ENCODE peak calls at places on chromosomes 16 and 17, in ten cellular contexts. U is cardiac muscle cell, R is astrocyte of the spinal cord, Z is right lobe of liver, S is kidney epithelial cell, A is IMR-90, F is suprapubic skin, J is glutamatergic neuron, V is thoracic aorta, N is dorsolateral prefrontal cortex. E is an unnamed sample.

GRCh38 chr17:70804161-70804560 is 634.8 kb downstream of the KCNJ2 start:
- DNase-seq in N (no peak), S (no peak), R (peak), Z (no peak), A (peak), F (no peak), U (no peak), J (no peak), V (no peak), E (no peak)

GRCh38 chr17:48055531-48056245 is 7.5 kb downstream of the NFE2L1 start:
- DNase-seq in J (no peak), U (no peak), S (peak), R (peak), V (no peak), Z (no peak), N (no peak), A (peak), F (no peak), E (no peak)

GRCh38 chr17:44063704-44064639 is 2.5 kb downstream of the LSM12 start:
- DNase-seq in Z (no peak), V (no peak), N (no peak), R (no peak), S (no peak), J (no peak), U (no peak), F (no peak), A (no peak), E (no peak)

GRCh38 chr17:2906907-2907306 is 110.7 kb downstream of the RAP1GAP2 start:
- DNase-seq in A (no peak), U (no peak), V (no peak), N (no peak), S (no peak), F (no peak), R (no peak), J (no peak), Z (no peak), E (no peak)

GRCh38 chr17:83200231-83200699 is 120.9 kb downstream of the METRNL start:
- DNase-seq in J (peak), A (peak), R (peak), S (no peak), V (peak), Z (peak), U (no peak), F (peak), N (no peak), E (peak)

GRCh38 chr16:12160815-12161550 is 184.4 kb downstream of the SNX29 start:
- DNase-seq in F (no peak), U (no peak), A (no peak), Z (no peak), R (no peak), V (no peak), N (no peak), J (no peak), S (no peak), E (no peak)

GRCh38 chr17:51995797-51996403 is 162.6 kb downstream of the CA10 start:
- DNase-seq in A (no peak), S (peak), Z (no peak), R (no peak), U (no peak), J (no peak), F (no peak), V (no peak), N (no peak), E (no peak)

GRCh38 chr17:34275881-34276280 is 5.9 kb downstream of the CCL7 start:
- DNase-seq in R (peak), S (no peak), U (no peak), V (no peak), A (peak), J (no peak), F (no peak), N (no peak), Z (no peak), E (no peak)

GRCh38 chr17:251531-251930 is 70.1 kb upstream of the DOC2B start:
- DNase-seq in V (no peak), J (no peak), S (no peak), Z (no peak), N (no peak), U (no peak), A (no peak), F (peak), R (no peak), E (no peak)

GRCh38 chr16:55392701-55393100 is 68.7 kb downstream of the IRX6 start:
- DNase-seq in F (no peak), J (no peak), S (no peak), N (no peak), R (no peak), A (no peak), U (no peak), Z (no peak), V (no peak), E (no peak)

GRCh38 chr16:27751676-27752075 is 201.7 kb downstream of the KATNIP start:
- DNase-seq in N (no peak), S (no peak), R (no peak), A (no peak), V (no peak), J (no peak), U (no peak), Z (no peak), F (no peak), E (no peak)

GRCh38 chr16:9610727-9611126 is 519.3 kb downstream of the HAPSTR1 start:
- DNase-seq in V (no peak), R (no peak), S (no peak), F (no peak), J (no peak), N (no peak), U (no peak), Z (no peak), A (no peak), E (no peak)

GRCh38 chr17:69602969-69603368 is 188.5 kb downstream of the MAP2K6 start:
- DNase-seq in U (no peak), F (no peak), V (no peak), Z (no peak), R (peak), N (no peak), S (no peak), A (no peak), J (no peak), E (no peak)

GRCh38 chr17:36629252-36629847 is 28.0 kb downstream of the MRM1 start:
- DNase-seq in S (peak), J (peak), R (peak), U (peak), Z (peak), V (peak), F (peak), N (peak), A (peak), E (peak)

GRCh38 chr17:45228985-45229517 is 7.4 kb downstream of the FMNL1 start:
- DNase-seq in V (peak), J (peak), A (peak), S (no peak), U (no peak), Z (peak), N (no peak), R (peak), F (peak), E (peak)

GRCh38 chr17:78400581-78401240 is 22.3 kb downstream of the PGS1 start:
- DNase-seq in A (no peak), V (no peak), R (no peak), F (no peak), N (no peak), U (no peak), Z (no peak), J (no peak), S (no peak), E (no peak)

GRCh38 chr17:59845595-59846390 is 47.0 kb downstream of the TUBD1 start:
- DNase-seq in F (no peak), Z (peak), N (no peak), U (no peak), V (no peak), S (peak), R (peak), A (peak), J (no peak), E (no peak)

GRCh38 chr17:2595200-2595599 is 1.7 kb downstream of the PAFAH1B1 start:
- DNase-seq in J (no peak), V (no peak), A (no peak), F (no peak), U (no peak), R (no peak), Z (no peak), S (no peak), N (no peak), E (no peak)

GRCh38 chr17:8001976-8002645 is at the start of gene GUCY2D:
- DNase-seq in J (no peak), U (no peak), R (no peak), F (peak), V (no peak), N (no peak), Z (no peak), A (no peak), S (no peak), E (no peak)

GRCh38 chr17:74502866-74503265 is 28.4 kb downstream of the CD300LB start:
- DNase-seq in Z (no peak), U (no peak), A (no peak), R (no peak), J (no peak), N (no peak), F (no peak), V (no peak), S (no peak), E (no peak)

GRCh38 chr16:50252082-50252611 is 14.2 kb upstream of the ADCY7 start:
- DNase-seq in S (no peak), U (no peak), Z (no peak), J (no peak), R (no peak), A (no peak), V (no peak), F (peak), N (no peak), E (no peak)

GRCh38 chr16:14548933-14549788 is 80.9 kb downstream of the PARN start:
- DNase-seq in R (no peak), A (no peak), Z (no peak), V (no peak), N (no peak), U (no peak), F (no peak), J (no peak), S (no peak), E (no peak)

GRCh38 chr17:7435676-7436555 is 681 bp downstream of the TMEM102 start:
- DNase-seq in S (no peak), N (no peak), F (no peak), A (no peak), R (no peak), U (peak), V (no peak), Z (peak), J (peak), E (no peak)

GRCh38 chr17:43961954-43962353 is 8.2 kb upstream of the PYY start:
- DNase-seq in J (no peak), F (no peak), A (no peak), Z (no peak), V (no peak), U (no peak), S (no peak), N (no peak), R (no peak), E (no peak)

GRCh38 chr17:49216953-49217650 is 6.6 kb downstream of the ABI3 start:
- DNase-seq in F (no peak), A (no peak), Z (peak), S (no peak), N (no peak), R (no peak), U (no peak), V (no peak), J (no peak), E (no peak)

GRCh38 chr17:64786337-64786736 is 124.2 kb upstream of the SMURF2 start:
- DNase-seq in Z (no peak), J (no peak), U (no peak), F (peak), N (no peak), V (no peak), R (no peak), A (no peak), S (no peak), E (no peak)

GRCh38 chr17:37699285-37699973 is 45.4 kb downstream of the HNF1B start:
- DNase-seq in Z (peak), A (no peak), U (no peak), F (no peak), N (no peak), J (no peak), V (no peak), R (no peak), S (no peak), E (no peak)

GRCh38 chr17:37698856-37699255 is 46.0 kb downstream of the HNF1B start:
- DNase-seq in A (no peak), U (no peak), Z (no peak), V (no peak), N (no peak), F (no peak), R (no peak), S (no peak), J (no peak), E (no peak)

GRCh38 chr17:37700881-37701280 is 44.0 kb downstream of the HNF1B start:
- DNase-seq in A (peak), N (no peak), F (no peak), J (no peak), U (no peak), V (no peak), Z (no peak), R (no peak), S (no peak), E (no peak)

GRCh38 chr17:37701424-37702020 is 43.3 kb downstream of the HNF1B start:
- DNase-seq in Z (peak), R (no peak), A (no peak), J (no peak), V (no peak), U (no peak), N (no peak), S (no peak), F (no peak), E (no peak)

DNA sequence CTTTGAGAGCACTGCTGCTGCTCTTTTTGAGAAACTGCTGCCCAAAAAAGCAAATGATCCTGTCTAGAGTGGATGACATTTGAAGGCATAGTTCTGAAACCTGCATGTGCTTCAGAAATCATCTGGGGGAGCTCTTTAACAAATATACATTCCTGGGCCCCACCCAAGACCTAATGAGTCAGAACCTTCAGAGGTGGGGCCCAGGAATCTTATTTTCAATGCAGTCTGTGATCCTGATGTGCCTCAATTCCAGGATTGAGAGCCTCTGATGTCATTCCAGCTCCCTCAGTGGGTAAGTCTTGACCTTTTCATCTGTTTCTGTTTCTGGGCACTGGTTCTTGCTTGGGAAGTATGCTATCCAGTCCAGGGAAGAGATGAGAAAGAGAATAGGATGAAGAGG is 42.3 kb downstream of the HNF1B start:
- DNase-seq in Z (no peak), A (peak), J (no peak), U (no peak), N (no peak), V (no peak), R (peak), F (no peak), S (no peak), E (no peak)
- TF ChIP-seq CTCF in Z (no peak), A (peak), J (no peak), U (no peak), N (no peak), V (no peak), R (no peak), F (no peak), S (no peak), E (no peak)

GRCh38 chr17:17741346-17742023 is 60.2 kb downstream of the RAI1 start:
- DNase-seq in J (peak), A (no peak), V (no peak), S (no peak), R (peak), U (no peak), Z (no peak), N (peak), F (no peak), E (no peak)

GRCh38 chr17:17737938-17738894 is 57.0 kb downstream of the RAI1 start:
- DNase-seq in A (no peak), Z (no peak), N (no peak), U (peak), S (no peak), J (no peak), R (peak), F (no peak), V (no peak), E (no peak)

GRCh38 chr17:17740627-17741237 is 59.5 kb downstream of the RAI1 start:
- DNase-seq in U (no peak), V (no peak), N (peak), A (no peak), R (peak), Z (no peak), S (no peak), F (no peak), J (no peak), E (no peak)

GRCh38 chr17:17738901-17739300 is 57.6 kb downstream of the RAI1 start:
- DNase-seq in S (no peak), R (no peak), F (no peak), V (no peak), A (no peak), N (no peak), J (no peak), U (no peak), Z (no peak), E (peak)

GRCh38 chr17:17739388-17740066 is 58.3 kb downstream of the RAI1 start:
- DNase-seq in F (no peak), N (peak), A (peak), V (no peak), U (no peak), R (peak), Z (no peak), J (peak), S (no peak), E (no peak)
- TF ChIP-seq CTCF in F (no peak), N (peak), A (no peak), V (no peak), U (no peak), R (no peak), Z (no peak), J (no peak), S (no peak), E (no peak)

DNA sequence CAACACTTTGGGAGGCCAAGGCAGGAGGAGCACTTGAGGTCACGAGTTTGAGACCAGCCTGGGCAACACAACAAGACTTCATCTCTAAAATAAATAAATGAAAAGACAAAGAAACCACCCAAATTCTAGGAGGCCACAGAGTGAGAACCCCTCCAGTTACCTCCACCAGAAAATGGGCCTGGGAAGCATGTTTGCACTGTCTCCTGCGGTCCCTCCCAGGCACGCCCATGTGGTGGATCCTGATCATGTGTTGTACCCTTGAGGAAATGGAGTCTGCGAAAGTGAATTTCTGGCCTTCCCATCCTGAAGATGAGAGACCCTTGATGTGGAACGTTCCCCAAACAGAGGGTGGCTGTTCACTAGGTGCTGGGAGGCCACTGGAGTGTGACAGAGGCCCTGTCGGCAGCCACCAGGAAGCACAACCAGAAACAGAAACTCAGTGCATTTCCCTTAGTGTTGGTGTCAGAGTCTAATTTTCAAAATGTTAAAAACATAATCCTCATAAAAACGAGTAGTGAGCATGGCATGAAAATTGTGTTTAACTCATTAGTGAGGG is 19.2 kb upstream of the USP22 start:
- DNase-seq in Z (no peak), F (no peak), A (no peak), R (no peak), U (no peak), N (no peak), V (no peak), S (no peak), J (no peak), E (no peak)
- TF ChIP-seq CTCF in Z (no peak), F (no peak), A (no peak), R (no peak), U (no peak), N (no peak), V (no peak), S (no peak), J (no peak), E (no peak)

DNA sequence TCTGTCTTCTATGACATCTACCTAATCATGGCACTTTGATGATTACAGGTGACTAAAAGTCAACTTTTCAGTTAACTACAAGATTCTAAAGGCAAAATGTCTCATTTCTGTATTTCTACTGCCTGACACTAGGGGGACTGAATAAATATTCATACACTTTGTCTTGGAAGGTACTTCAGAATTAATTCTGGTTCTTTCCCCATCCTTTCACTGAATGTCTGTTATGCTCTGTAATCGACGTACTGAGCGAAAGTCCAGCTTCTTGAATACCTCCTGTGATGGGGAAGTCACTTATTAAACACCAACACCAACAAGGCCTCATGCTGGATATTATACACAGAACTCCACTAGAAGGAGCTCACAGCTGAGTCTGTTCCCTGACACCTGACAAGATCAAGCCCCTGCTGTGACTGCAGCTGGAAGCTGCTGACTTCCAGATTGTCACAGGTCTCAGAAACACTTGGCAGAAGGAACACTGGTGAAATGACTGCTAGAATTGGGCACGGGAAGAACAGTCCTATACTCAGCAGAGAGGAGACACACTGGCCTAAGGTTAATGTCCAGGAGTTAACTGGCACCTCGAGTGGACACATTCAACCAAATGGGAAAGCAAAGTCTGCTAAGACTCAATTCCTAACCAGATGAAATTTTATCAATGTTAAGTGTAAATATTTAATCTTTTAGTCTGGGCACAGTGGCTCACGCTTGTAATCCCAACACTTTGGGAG is 31.9 kb downstream of the CMC2 start:
- DNase-seq in U (peak), J (peak), N (no peak), V (no peak), F (no peak), Z (no peak), S (no peak), A (no peak), R (no peak), E (no peak)
- TF ChIP-seq CTCF in U (peak), J (peak), N (peak), V (no peak), F (no peak), Z (peak), S (peak), A (peak), R (peak), E (no peak)

DNA sequence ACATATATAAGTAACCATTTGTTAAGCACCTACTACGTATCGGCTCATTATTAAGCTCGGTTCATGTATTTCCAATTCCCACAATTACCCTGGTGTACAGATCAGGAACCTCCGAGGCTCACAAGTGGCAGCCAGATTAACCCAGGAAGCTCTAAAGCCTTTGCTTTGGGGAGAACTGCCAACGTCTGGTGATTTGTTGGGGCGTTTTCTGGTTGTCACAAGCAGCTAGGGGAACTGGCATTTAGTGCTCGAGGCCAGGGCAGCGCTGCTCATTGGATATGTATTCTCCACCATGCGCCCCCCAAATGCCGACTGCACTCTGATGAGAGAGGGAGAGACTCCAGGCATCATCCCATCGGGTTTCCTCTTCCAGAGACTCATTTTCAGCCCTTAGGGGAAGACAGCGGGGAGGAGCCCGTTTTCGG is 541 bp downstream of the ZNF18 start:
- DNase-seq in F (peak), U (peak), N (peak), R (no peak), A (peak), Z (no peak), V (peak), S (no peak), J (no peak), E (peak)
- TF ChIP-seq CTCF in F (peak), U (no peak), N (no peak), R (no peak), A (no peak), Z (no peak), V (peak), S (peak), J (no peak), E (no peak)

DNA sequence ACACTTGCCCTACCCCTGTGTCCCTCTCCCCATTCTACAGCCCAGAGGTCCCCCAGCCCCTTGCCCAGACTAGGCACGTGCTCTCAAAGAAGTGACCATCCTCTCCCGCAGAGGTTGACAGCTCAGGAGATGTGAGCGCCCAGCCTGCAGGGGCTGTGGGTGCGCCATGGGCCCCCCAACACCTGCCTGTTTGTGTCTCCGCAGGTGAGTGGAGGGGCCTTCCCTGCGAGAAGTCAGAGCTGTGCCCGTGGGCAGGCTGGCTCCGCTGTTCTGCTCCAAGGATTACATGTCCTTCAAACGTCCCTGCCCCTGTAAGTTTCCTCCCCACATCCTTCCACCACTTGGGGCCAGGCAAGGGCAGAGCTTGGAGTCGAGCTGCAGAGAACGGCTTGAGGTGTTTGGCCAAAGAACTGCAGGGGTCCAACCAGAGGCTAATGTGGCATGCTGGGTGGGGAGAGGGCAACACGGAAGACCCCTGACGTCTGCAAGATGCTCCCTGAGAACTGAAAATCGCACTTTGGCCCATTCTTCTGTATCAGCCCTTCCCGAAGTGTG is 10.4 kb downstream of the BEAN1 start:
- DNase-seq in A (no peak), N (no peak), R (no peak), V (no peak), F (no peak), Z (no peak), U (no peak), S (no peak), J (no peak), E (no peak)
- TF ChIP-seq CTCF in A (no peak), N (no peak), R (no peak), V (no peak), F (no peak), Z (no peak), U (no peak), S (no peak), J (no peak), E (no peak)